ENCODE peak calls at places on chromosome 4, in eight cellular contexts. X, O, A, C, E, M, J and T are unnamed samples.
A peak's percentile ranks its signal among the peaks of the same experiment; 100 is the strongest.

GRCh38 chr4:78057600-78058560 is 757 bp downstream of the FRAS1 start:
- DNase-seq in X (peak; percentile 63), O (no peak), A (no peak), C (peak; percentile 52), E (peak; percentile 65), M (peak; percentile 49), J (peak; percentile 53), T (peak; percentile 79)

GRCh38 chr4:90495211-90495610 is 368.0 kb downstream of the CCSER1 start:
- DNase-seq in X (no peak), O (no peak), A (no peak), C (no peak), E (no peak), M (no peak), J (no peak), T (no peak)

GRCh38 chr4:153023692-153024394 is 87.7 kb downstream of the FHDC1 start:
- DNase-seq in X (no peak), O (no peak), A (no peak), C (no peak), E (peak; percentile 53), M (no peak), J (no peak), T (no peak)

GRCh38 chr4:184765473-184766346 is 31.8 kb upstream of the CENPU start:
- DNase-seq in X (no peak), O (no peak), A (no peak), C (no peak), E (no peak), M (no peak), J (no peak), T (no peak)

GRCh38 chr4:188976644-188977115 is 837.4 kb downstream of the TRIML1 start:
- DNase-seq in X (no peak), O (no peak), A (no peak), C (peak; percentile 50), E (peak; percentile 57), M (no peak), J (peak; percentile 69), T (peak; percentile 80)

GRCh38 chr4:147733614-147734344 is 1.9 kb downstream of the ARHGAP10 start:
- DNase-seq in X (no peak), O (no peak), A (no peak), C (no peak), E (peak; percentile 81), M (no peak), J (peak; percentile 68), T (peak; percentile 84)

GRCh38 chr4:7327341-7327885 is 107.3 kb downstream of the PSAPL1 start:
- DNase-seq in X (no peak), O (no peak), A (no peak), C (no peak), E (no peak), M (no peak), J (no peak), T (no peak)

GRCh38 chr4:21768349-21769310 is 179.9 kb downstream of the KCNIP4 start:
- DNase-seq in X (no peak), O (no peak), A (peak; percentile 59), C (peak; percentile 79), E (peak; percentile 69), M (peak; percentile 28), J (peak; percentile 64), T (peak; percentile 84)

GRCh38 chr4:139740121-139740520 is 74.5 kb downstream of the MGST2 start:
- DNase-seq in X (no peak), O (peak; percentile 62), A (no peak), C (no peak), E (peak; percentile 16), M (no peak), J (peak; percentile 50), T (no peak)

GRCh38 chr4:83216856-83217683 is 67.5 kb downstream of the COQ2 start:
- DNase-seq in X (no peak), O (no peak), A (peak; percentile 52), C (no peak), E (no peak), M (no peak), J (no peak), T (no peak)

GRCh38 chr4:98706200-98706813 is 47.9 kb upstream of the TSPAN5 start:
- DNase-seq in X (no peak), O (no peak), A (no peak), C (no peak), E (no peak), M (no peak), J (no peak), T (no peak)

GRCh38 chr4:99715286-99715685 is 57.7 kb upstream of the C4orf54 start:
- DNase-seq in X (no peak), O (no peak), A (no peak), C (no peak), E (no peak), M (peak; percentile 23), J (no peak), T (no peak)

GRCh38 chr4:185395255-185395955 is at the start of gene LRP2BP:
- DNase-seq in X (no peak), O (no peak), A (peak; percentile 66), C (peak; percentile 41), E (peak; percentile 84), M (no peak), J (no peak), T (no peak)

GRCh38 chr4:183658362-183659028 is 490 bp downstream of the RWDD4 start:
- DNase-seq in X (peak; percentile 15), O (no peak), A (peak; percentile 33), C (peak; percentile 39), E (peak; percentile 34), M (peak; percentile 31), J (peak; percentile 14), T (peak; percentile 55)

GRCh38 chr4:38612996-38613395 is 51.0 kb upstream of the KLF3 start:
- DNase-seq in X (no peak), O (no peak), A (no peak), C (peak; percentile 1), E (peak; percentile 24), M (no peak), J (peak; percentile 33), T (peak; percentile 45)

GRCh38 chr4:165604181-165604580 is 225.4 kb downstream of the CPE start:
- DNase-seq in X (no peak), O (no peak), A (no peak), C (no peak), E (no peak), M (no peak), J (no peak), T (no peak)

GRCh38 chr4:139814285-139815015 is 148.8 kb downstream of the MGST2 start:
- DNase-seq in X (no peak), O (no peak), A (no peak), C (peak; percentile 16), E (peak; percentile 81), M (no peak), J (peak; percentile 67), T (no peak)

GRCh38 chr4:19319607-19320006 is 932.1 kb upstream of the SLIT2 start:
- DNase-seq in X (no peak), O (no peak), A (no peak), C (no peak), E (no peak), M (no peak), J (no peak), T (no peak)

GRCh38 chr4:102843273-102843672 is 15.9 kb upstream of the UBE2D3 start:
- DNase-seq in X (no peak), O (no peak), A (no peak), C (peak; percentile 38), E (peak; percentile 1), M (no peak), J (no peak), T (no peak)

GRCh38 chr4:7646384-7647061 is 211.8 kb upstream of the PSAPL1 start:
- DNase-seq in X (no peak), O (no peak), A (no peak), C (no peak), E (no peak), M (no peak), J (peak; percentile 65), T (peak; percentile 50)

GRCh38 chr4:173448919-173449641 is 50.2 kb upstream of the SCRG1 start:
- DNase-seq in X (no peak), O (no peak), A (no peak), C (no peak), E (no peak), M (no peak), J (no peak), T (no peak)

GRCh38 chr4:2848449-2848848 is 4.8 kb downstream of the ADD1 start:
- DNase-seq in X (no peak), O (no peak), A (no peak), C (no peak), E (peak; percentile 26), M (no peak), J (peak; percentile 54), T (no peak)

GRCh38 chr4:6957994-6958393 is 48.4 kb downstream of the TBC1D14 start:
- DNase-seq in X (no peak), O (no peak), A (no peak), C (no peak), E (no peak), M (no peak), J (no peak), T (no peak)

GRCh38 chr4:187270154-187270553 is 546.5 kb upstream of the FAT1 start:
- DNase-seq in X (no peak), O (no peak), A (no peak), C (no peak), E (no peak), M (no peak), J (peak; percentile 6), T (no peak)

GRCh38 chr4:76689079-76689817 is 208.7 kb downstream of the SOWAHB start:
- DNase-seq in X (peak; percentile 37), O (peak; percentile 4), A (no peak), C (no peak), E (peak; percentile 70), M (peak; percentile 58), J (no peak), T (peak; percentile 76)

GRCh38 chr4:6278801-6279197 is 9.1 kb downstream of the WFS1 start:
- DNase-seq in X (peak; percentile 8), O (no peak), A (no peak), C (no peak), E (no peak), M (peak; percentile 32), J (peak; percentile 65), T (no peak)

GRCh38 chr4:152971053-152971452 is 34.9 kb downstream of the FHDC1 start:
- DNase-seq in X (no peak), O (no peak), A (no peak), C (peak; percentile 83), E (no peak), M (no peak), J (no peak), T (no peak)

GRCh38 chr4:151434183-151434860 is 25.3 kb downstream of the FHIP1A start:
- DNase-seq in X (no peak), O (no peak), A (no peak), C (peak; percentile 74), E (peak; percentile 46), M (no peak), J (peak; percentile 69), T (peak; percentile 65)

GRCh38 chr4:120850048-120850599 is 72.4 kb downstream of the PRDM5 start:
- DNase-seq in X (no peak), O (no peak), A (no peak), C (no peak), E (no peak), M (no peak), J (peak; percentile 60), T (peak; percentile 77)

GRCh38 chr4:160831165-160831922 is 1332.5 kb downstream of the FSTL5 start:
- DNase-seq in X (no peak), O (no peak), A (no peak), C (no peak), E (no peak), M (no peak), J (no peak), T (no peak)

GRCh38 chr4:139665079-139665689 is 435 bp upstream of the MGST2 start:
- DNase-seq in X (no peak), O (no peak), A (no peak), C (no peak), E (no peak), M (no peak), J (no peak), T (no peak)